ENCODE peak calls at places on chromosomes 11 and 22, in five cellular contexts. T, N, M, B and Z are unnamed samples.

GRCh38 chr11:79312591-79313267 is 128.1 kb downstream of the TENM4 start:
- DNase-seq in T (no peak), N (no peak), M (no peak), B (no peak), Z (no peak)

GRCh38 chr11:122691751-122692150 is 36.2 kb downstream of the UBASH3B start:
- DNase-seq in T (no peak), N (no peak), M (no peak), B (no peak), Z (no peak)

GRCh38 chr11:47264119-47264915 is 5.6 kb upstream of the MADD start:
- DNase-seq in T (no peak), N (no peak), M (no peak), B (no peak), Z (no peak)

GRCh38 chr11:73335204-73335923 is 27.3 kb downstream of the ARHGEF17 start:
- DNase-seq in T (peak; percentile 89), N (peak; percentile 89), M (peak; percentile 81), B (peak; percentile 86), Z (peak; percentile 87)

GRCh38 chr11:35166369-35167360 is 27.7 kb downstream of the CD44 start:
- DNase-seq in T (no peak), N (peak; percentile 80), M (no peak), B (no peak), Z (peak; percentile 76)

GRCh38 chr11:9820260-9820659 is 156.4 kb downstream of the SWAP70 start:
- DNase-seq in T (peak; percentile 54), N (no peak), M (no peak), B (no peak), Z (no peak)

GRCh38 chr22:28358244-28358777 is 321.3 kb downstream of the TTC28 start:
- DNase-seq in T (no peak), N (no peak), M (no peak), B (no peak), Z (no peak)

GRCh38 chr22:17984114-17984513 is 40.2 kb downstream of the MICAL3 start:
- DNase-seq in T (no peak), N (no peak), M (no peak), B (no peak), Z (no peak)

GRCh38 chr11:101436511-101437142 is 147.2 kb downstream of the TRPC6 start:
- DNase-seq in T (no peak), N (no peak), M (no peak), B (peak; percentile 91), Z (no peak)

GRCh38 chr11:128365044-128365443 is 222.3 kb downstream of the ETS1 start:
- DNase-seq in T (no peak), N (no peak), M (no peak), B (peak; percentile 50), Z (no peak)

GRCh38 chr22:30591191-30591587 is 521 bp downstream of the PES1 start:
- DNase-seq in T (no peak), N (no peak), M (no peak), B (no peak), Z (no peak)

GRCh38 chr22:32622004-32622761 is 147.6 kb downstream of the FBXO7 start:
- DNase-seq in T (peak; percentile 50), N (peak; percentile 78), M (no peak), B (peak; percentile 94), Z (peak; percentile 71)

GRCh38 chr11:2704896-2705606 is 5.3 kb upstream of the KCNQ1OT1 start:
- DNase-seq in T (no peak), N (no peak), M (peak; percentile 31), B (no peak), Z (peak; percentile 16)

GRCh38 chr11:17986007-17986710 is 26.7 kb downstream of the SERGEF start:
- DNase-seq in T (peak; percentile 25), N (no peak), M (no peak), B (no peak), Z (peak; percentile 67)

GRCh38 chr11:69368119-69368880 is 74.3 kb downstream of the MYEOV start:
- DNase-seq in T (no peak), N (peak; percentile 19), M (no peak), B (no peak), Z (no peak)

DNA sequence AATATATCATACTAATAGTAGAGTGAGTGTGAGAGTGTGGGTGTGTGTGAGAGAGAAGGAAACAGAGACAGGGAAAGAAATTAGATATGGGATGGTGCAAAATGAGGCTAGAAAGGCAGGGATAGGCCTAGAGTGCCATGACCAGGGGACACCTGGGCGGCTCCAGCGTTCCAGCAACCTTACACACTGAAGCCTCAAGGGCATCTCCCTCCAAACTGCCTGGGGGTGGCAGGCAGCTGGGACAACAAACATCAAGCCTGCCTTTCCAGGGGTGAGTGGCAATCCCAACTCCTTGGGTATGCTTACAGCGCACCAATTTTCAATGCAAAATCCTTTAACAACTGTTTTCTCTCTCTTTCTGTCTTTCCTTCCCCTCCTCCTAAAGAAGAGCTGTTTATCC is 90.0 kb downstream of the RPL27A start:
- DNase-seq in T (no peak), N (no peak), M (no peak), B (no peak), Z (no peak)
- H3K27ac ChIP-seq in T (peak overlapping the region; percentile 61), N (peak overlapping the region; percentile 78), M (no peak overlapping the region), B (no peak overlapping the region), Z (no peak overlapping the region)

DNA sequence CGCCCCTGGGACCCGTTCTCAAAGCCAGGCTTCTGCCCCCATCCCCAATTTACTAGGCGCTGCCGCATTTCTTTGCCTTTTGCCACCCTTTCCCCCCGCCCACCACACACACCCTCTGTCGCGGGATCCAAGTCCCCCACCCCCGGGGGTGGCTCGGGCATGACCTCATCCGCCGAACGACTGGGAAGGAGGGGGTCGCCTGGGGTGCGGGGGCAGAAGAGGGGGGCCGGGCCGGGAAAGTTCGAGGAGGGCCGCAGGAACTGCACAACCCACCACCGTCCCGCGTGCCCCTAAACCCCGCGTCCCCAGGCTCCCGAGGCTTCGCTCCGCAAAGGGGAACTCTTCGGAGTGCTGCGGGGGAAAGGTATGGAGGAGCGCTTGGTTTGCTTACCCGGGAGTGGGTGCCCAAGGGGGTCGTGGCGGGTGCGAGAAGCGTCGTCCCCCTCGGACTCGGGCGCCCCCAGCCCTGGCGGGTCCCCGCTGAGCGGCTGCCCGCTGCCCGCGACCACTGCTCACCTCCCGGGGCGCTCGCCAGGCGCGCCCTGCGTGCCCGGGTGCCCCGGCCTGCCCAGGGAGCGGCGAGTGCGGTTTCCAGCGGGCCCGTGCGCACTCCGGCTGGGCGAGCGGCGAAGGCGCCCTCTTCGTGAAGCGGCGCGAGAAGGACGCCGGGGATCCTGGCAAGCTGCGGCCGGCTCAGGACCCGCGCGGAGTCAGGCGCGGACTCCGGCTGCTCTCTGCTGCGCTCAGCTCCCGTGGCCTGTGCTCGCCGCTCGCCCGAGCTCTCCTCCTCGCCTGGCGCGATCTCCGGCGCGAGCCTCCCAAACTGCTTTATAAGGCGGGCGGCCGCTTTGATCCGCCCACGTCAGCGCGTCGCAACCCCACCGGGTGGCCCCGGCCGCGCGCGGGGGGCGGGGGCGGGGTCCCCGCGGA is 3.9 kb upstream of the WNT11 start:
- DNase-seq in T (peak; percentile 79), N (peak; percentile 86), M (peak; percentile 78), B (peak; percentile 54), Z (peak; percentile 79)
- H3K4me1 ChIP-seq in T (peaks cover 40% of the 10 kb centered on the region), N (peaks cover 58% of the 10 kb centered on the region), M (peaks cover 34% of the 10 kb centered on the region), B (peaks cover 25% of the 10 kb centered on the region), Z (no peaks in the 10 kb centered on the region)

DNA sequence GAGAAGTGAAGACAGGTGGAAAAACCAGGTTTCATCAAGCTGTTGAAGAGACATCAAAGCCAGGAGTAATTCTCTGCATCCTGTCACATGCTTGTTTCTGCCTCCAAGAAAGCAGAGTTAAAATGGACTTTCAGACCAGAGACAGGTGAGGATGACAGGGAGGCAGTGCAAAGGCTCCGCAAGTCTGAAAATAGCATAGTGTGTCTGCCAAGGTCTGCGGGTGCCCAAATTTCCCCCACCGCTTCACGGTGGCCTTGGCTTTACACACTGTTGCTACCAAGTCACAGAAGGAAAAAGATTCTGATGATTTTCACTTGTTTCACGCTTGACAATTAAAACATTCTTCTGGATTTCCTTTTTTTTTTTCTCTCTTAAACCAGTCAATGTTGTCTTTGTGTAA is 44.2 kb downstream of the SNX19 start:
- DNase-seq in T (peak; percentile 15), N (no peak), M (no peak), B (no peak), Z (no peak)
- H3K27ac ChIP-seq in T (peak overlapping the region; percentile 59), N (peak overlapping the region; percentile 73), M (no peak overlapping the region), B (no peak overlapping the region), Z (peak overlapping the region; percentile 84)

DNA sequence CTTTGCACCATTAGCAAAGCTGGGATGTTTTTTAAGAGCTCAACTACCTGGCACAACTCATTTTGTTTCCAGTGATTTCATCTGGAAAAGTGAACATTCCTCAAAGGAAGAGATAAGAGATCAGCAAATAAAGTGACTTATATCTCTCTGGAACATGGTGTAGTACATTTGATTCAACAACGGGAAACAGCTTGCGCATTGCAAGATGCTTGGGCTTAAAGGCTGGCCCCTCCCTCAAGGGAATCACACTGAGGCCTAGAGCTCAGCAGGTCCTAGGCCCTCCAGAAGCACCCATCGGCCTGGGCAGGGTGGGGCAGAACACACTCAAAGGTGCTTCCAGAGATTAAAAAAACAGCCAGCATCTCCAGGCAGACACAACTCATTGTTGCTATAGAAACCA is 69.0 kb upstream of the ARFGAP3 start:
- DNase-seq in T (no peak), N (no peak), M (no peak), B (no peak), Z (peak; percentile 67)
- H3K4me1 ChIP-seq in T (peaks cover 77% of the 10 kb centered on the region), N (peaks cover 86% of the 10 kb centered on the region), M (peaks cover 25% of the 10 kb centered on the region), B (peaks cover 12% of the 10 kb centered on the region), Z (peaks cover 9% of the 10 kb centered on the region)

GRCh38 chr11:87187930-87188329 is 150.2 kb downstream of the TMEM135 start:
- DNase-seq in T (no peak), N (no peak), M (no peak), B (no peak), Z (no peak)
- H3K27ac ChIP-seq in T (no peak overlapping the region), N (no peak overlapping the region), M (no peak overlapping the region), B (no peak overlapping the region), Z (no peak overlapping the region)

GRCh38 chr11:66407651-66408050 is 13.2 kb upstream of the NPAS4 start:
- DNase-seq in T (no peak), N (no peak), M (no peak), B (no peak), Z (no peak)

GRCh38 chr11:66410191-66410590 is 10.6 kb upstream of the NPAS4 start:
- DNase-seq in T (no peak), N (no peak), M (no peak), B (no peak), Z (no peak)

GRCh38 chr11:66409226-66409625 is 11.6 kb upstream of the NPAS4 start:
- DNase-seq in T (no peak), N (no peak), M (no peak), B (no peak), Z (no peak)

GRCh38 chr11:66411323-66411722 is 9.5 kb upstream of the NPAS4 start:
- DNase-seq in T (no peak), N (no peak), M (no peak), B (no peak), Z (no peak)

GRCh38 chr11:66408488-66409214 is 12.2 kb upstream of the NPAS4 start:
- DNase-seq in T (peak; percentile 89), N (peak; percentile 96), M (peak; percentile 89), B (peak; percentile 98), Z (peak; percentile 98)
- H3K4me1 ChIP-seq in T (peaks cover 4% of the 10 kb centered on the region), N (peaks cover 38% of the 10 kb centered on the region), M (no peaks in the 10 kb centered on the region), B (peaks cover 19% of the 10 kb centered on the region), Z (no peaks in the 10 kb centered on the region)

GRCh38 chr11:4059424-4059823 is 35.2 kb upstream of the RRM1 start:
- DNase-seq in T (no peak), N (no peak), M (no peak), B (no peak), Z (no peak)
- H3K27ac ChIP-seq in T (no peak overlapping the region), N (no peak overlapping the region), M (no peak overlapping the region), B (no peak overlapping the region), Z (no peak overlapping the region)